ENCODE peak calls at places on chromosomes 4 and X, in six cellular contexts. One of them, this sample, is unnamed.

GRCh38 chr4:150986085-150986484 is 29.0 kb downstream of the LRBA start:
- DNase-seq in suprapubic skin: no peak
- DNase-seq in heart left ventricle: no peak
- DNase-seq in GM12892: no peak
- DNase-seq in IMR-90: no peak
- DNase-seq in lower leg skin: no peak
- DNase-seq in this sample: no peak

GRCh38 chrX:97666890-97667289 is 783.2 kb downstream of the RPA4 start:
- DNase-seq in suprapubic skin: no peak
- DNase-seq in heart left ventricle: no peak
- DNase-seq in GM12892: no peak
- DNase-seq in IMR-90: no peak
- DNase-seq in lower leg skin: no peak
- DNase-seq in this sample: no peak

GRCh38 chrX:132815643-132816042 is 142.8 kb downstream of the HS6ST2 start:
- DNase-seq in suprapubic skin: no peak
- DNase-seq in heart left ventricle: no peak
- DNase-seq in GM12892: no peak
- DNase-seq in IMR-90: no peak
- DNase-seq in lower leg skin: no peak
- DNase-seq in this sample: no peak

GRCh38 chrX:106481341-106481740 is 130.4 kb upstream of the RADX start:
- DNase-seq in suprapubic skin: no peak
- DNase-seq in heart left ventricle: peak
- DNase-seq in GM12892: no peak
- DNase-seq in IMR-90: peak
- DNase-seq in lower leg skin: no peak
- DNase-seq in this sample: no peak

GRCh38 chrX:97405031-97405685 is 521.5 kb downstream of the RPA4 start:
- DNase-seq in suprapubic skin: no peak
- DNase-seq in heart left ventricle: no peak
- DNase-seq in GM12892: no peak
- DNase-seq in IMR-90: peak
- DNase-seq in lower leg skin: no peak
- DNase-seq in this sample: no peak

GRCh38 chrX:107775000-107775733 is 420 bp downstream of the TSC22D3 start:
- DNase-seq in suprapubic skin: no peak
- DNase-seq in heart left ventricle: peak
- DNase-seq in GM12892: no peak
- DNase-seq in IMR-90: no peak
- DNase-seq in lower leg skin: no peak
- DNase-seq in this sample: no peak

GRCh38 chr4:78545275-78546246 is 6.0 kb upstream of the ANXA3 start:
- DNase-seq in suprapubic skin: no peak
- DNase-seq in heart left ventricle: peak
- DNase-seq in GM12892: no peak
- DNase-seq in IMR-90: peak
- DNase-seq in lower leg skin: no peak
- DNase-seq in this sample: no peak

GRCh38 chr4:176313596-176314341 is 6.0 kb upstream of the SPCS3 start:
- DNase-seq in suprapubic skin: no peak
- DNase-seq in heart left ventricle: no peak
- DNase-seq in GM12892: no peak
- DNase-seq in IMR-90: no peak
- DNase-seq in lower leg skin: no peak
- DNase-seq in this sample: no peak

GRCh38 chrX:15973299-15973698 is 118.7 kb upstream of the AP1S2 start:
- DNase-seq in suprapubic skin: no peak
- DNase-seq in heart left ventricle: peak
- DNase-seq in GM12892: no peak
- DNase-seq in IMR-90: peak
- DNase-seq in lower leg skin: no peak
- DNase-seq in this sample: no peak

GRCh38 chr4:61254406-61254805 is 54.3 kb downstream of the ADGRL3 start:
- DNase-seq in suprapubic skin: no peak
- DNase-seq in heart left ventricle: no peak
- DNase-seq in GM12892: no peak
- DNase-seq in IMR-90: no peak
- DNase-seq in lower leg skin: no peak
- DNase-seq in this sample: no peak

GRCh38 chr4:137510866-137511265 is 21.4 kb downstream of the PCDH18 start:
- DNase-seq in suprapubic skin: no peak
- DNase-seq in heart left ventricle: peak
- DNase-seq in GM12892: no peak
- DNase-seq in IMR-90: peak
- DNase-seq in lower leg skin: no peak
- DNase-seq in this sample: peak

GRCh38 chrX:106281383-106281782 is 113.3 kb downstream of the PWWP3B start:
- DNase-seq in suprapubic skin: no peak
- DNase-seq in heart left ventricle: no peak
- DNase-seq in GM12892: no peak
- DNase-seq in IMR-90: no peak
- DNase-seq in lower leg skin: no peak
- DNase-seq in this sample: no peak

GRCh38 chrX:133681416-133681815 is 266.1 kb upstream of the GPC4 start:
- DNase-seq in suprapubic skin: no peak
- DNase-seq in heart left ventricle: no peak
- DNase-seq in GM12892: no peak
- DNase-seq in IMR-90: no peak
- DNase-seq in lower leg skin: no peak
- DNase-seq in this sample: no peak

GRCh38 chr4:1765409-1766335 is 27.4 kb upstream of the FGFR3 start:
- DNase-seq in suprapubic skin: no peak
- DNase-seq in heart left ventricle: no peak
- DNase-seq in GM12892: no peak
- DNase-seq in IMR-90: no peak
- DNase-seq in lower leg skin: no peak
- DNase-seq in this sample: no peak

DNA sequence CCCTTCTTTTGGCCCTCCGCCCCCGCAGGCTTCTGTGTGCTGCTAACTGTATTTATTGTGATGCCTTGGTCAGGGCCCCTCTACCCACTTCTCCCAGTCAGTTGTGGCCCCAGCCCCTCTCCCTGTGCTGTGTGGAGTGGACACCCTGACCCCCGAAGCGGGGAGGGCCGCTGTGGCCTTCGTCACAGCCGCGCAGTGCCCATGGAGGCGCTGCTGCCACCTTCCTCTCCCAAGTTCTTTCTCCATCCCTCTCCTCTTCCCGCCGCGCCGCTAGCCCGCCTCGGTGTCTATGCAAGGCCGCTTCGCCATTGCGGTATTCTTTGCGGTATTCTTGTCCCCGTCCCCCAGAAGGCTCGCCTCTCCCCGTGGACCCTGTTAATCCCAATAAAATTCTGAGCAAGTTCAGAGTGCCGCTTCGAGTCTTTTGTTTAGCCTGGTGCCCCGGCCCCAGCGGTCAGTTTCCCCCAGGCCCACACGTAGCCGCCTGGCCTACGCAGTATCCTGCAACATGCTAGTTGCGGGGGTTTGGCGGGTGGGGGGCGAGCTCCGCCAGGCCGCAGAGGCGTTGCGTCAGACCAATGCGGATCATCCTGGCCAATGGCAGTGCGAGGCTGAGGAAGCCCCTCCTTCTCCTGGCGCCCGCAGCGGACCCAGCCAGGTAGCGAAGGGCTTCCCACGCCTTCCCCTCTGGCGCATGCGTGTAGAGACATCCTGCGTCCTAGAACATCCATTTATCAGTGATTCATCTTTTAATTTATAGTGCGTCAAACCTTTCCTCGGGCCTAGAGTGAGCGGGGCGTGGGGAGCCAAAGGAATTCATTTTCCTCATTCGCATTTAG is 5.6 kb upstream of the KANTR start:
- DNase-seq in suprapubic skin: peak
- DNase-seq in heart left ventricle: peak
- DNase-seq in GM12892: peak
- DNase-seq in IMR-90: peak
- DNase-seq in lower leg skin: peak
- DNase-seq in this sample: peak
- TF ChIP-seq POLR2A in suprapubic skin: no peak
- TF ChIP-seq POLR2A in heart left ventricle: no peak
- TF ChIP-seq POLR2A in GM12892: peak
- TF ChIP-seq POLR2A in IMR-90: peak
- TF ChIP-seq POLR2A in lower leg skin: no peak
- TF ChIP-seq POLR2A in this sample: peak

GRCh38 chrX:48833531-48834138 is 1.8 kb downstream of the PCSK1N start:
- DNase-seq in suprapubic skin: no peak
- DNase-seq in heart left ventricle: no peak
- DNase-seq in GM12892: no peak
- DNase-seq in IMR-90: no peak
- DNase-seq in lower leg skin: no peak
- DNase-seq in this sample: no peak

GRCh38 chrX:48834383-48834709 is 1.1 kb downstream of the PCSK1N start:
- DNase-seq in suprapubic skin: no peak
- DNase-seq in heart left ventricle: no peak
- DNase-seq in GM12892: no peak
- DNase-seq in IMR-90: no peak
- DNase-seq in lower leg skin: no peak
- DNase-seq in this sample: no peak

GRCh38 chrX:48831909-48832291 is 3.5 kb downstream of the PCSK1N start:
- DNase-seq in suprapubic skin: no peak
- DNase-seq in heart left ventricle: no peak
- DNase-seq in GM12892: no peak
- DNase-seq in IMR-90: no peak
- DNase-seq in lower leg skin: no peak
- DNase-seq in this sample: no peak

GRCh38 chrX:48831136-48831908 is 4.1 kb downstream of the PCSK1N start:
- DNase-seq in suprapubic skin: no peak
- DNase-seq in heart left ventricle: no peak
- DNase-seq in GM12892: no peak
- DNase-seq in IMR-90: no peak
- DNase-seq in lower leg skin: no peak
- DNase-seq in this sample: no peak

GRCh38 chrX:48835524-48836329 is at the start of gene PCSK1N:
- DNase-seq in suprapubic skin: no peak
- DNase-seq in heart left ventricle: no peak
- DNase-seq in GM12892: no peak
- DNase-seq in IMR-90: no peak
- DNase-seq in lower leg skin: no peak
- DNase-seq in this sample: no peak
- TF ChIP-seq POLR2A in suprapubic skin: no peak
- TF ChIP-seq POLR2A in heart left ventricle: no peak
- TF ChIP-seq POLR2A in GM12892: no peak
- TF ChIP-seq POLR2A in IMR-90: no peak
- TF ChIP-seq POLR2A in lower leg skin: no peak
- TF ChIP-seq POLR2A in this sample: no peak

GRCh38 chr4:31236635-31237173 is 516.5 kb downstream of the PCDH7 start:
- DNase-seq in suprapubic skin: no peak
- DNase-seq in heart left ventricle: no peak
- DNase-seq in GM12892: no peak
- DNase-seq in IMR-90: no peak
- DNase-seq in lower leg skin: no peak
- DNase-seq in this sample: no peak

GRCh38 chr4:31234494-31234893 is 514.3 kb downstream of the PCDH7 start:
- DNase-seq in suprapubic skin: no peak
- DNase-seq in heart left ventricle: no peak
- DNase-seq in GM12892: no peak
- DNase-seq in IMR-90: no peak
- DNase-seq in lower leg skin: no peak
- DNase-seq in this sample: no peak

GRCh38 chr4:31239886-31240285 is 519.7 kb downstream of the PCDH7 start:
- DNase-seq in suprapubic skin: no peak
- DNase-seq in heart left ventricle: no peak
- DNase-seq in GM12892: no peak
- DNase-seq in IMR-90: no peak
- DNase-seq in lower leg skin: no peak
- DNase-seq in this sample: no peak

GRCh38 chr4:31235961-31236360 is 515.8 kb downstream of the PCDH7 start:
- DNase-seq in suprapubic skin: no peak
- DNase-seq in heart left ventricle: no peak
- DNase-seq in GM12892: no peak
- DNase-seq in IMR-90: no peak
- DNase-seq in lower leg skin: no peak
- DNase-seq in this sample: no peak

DNA sequence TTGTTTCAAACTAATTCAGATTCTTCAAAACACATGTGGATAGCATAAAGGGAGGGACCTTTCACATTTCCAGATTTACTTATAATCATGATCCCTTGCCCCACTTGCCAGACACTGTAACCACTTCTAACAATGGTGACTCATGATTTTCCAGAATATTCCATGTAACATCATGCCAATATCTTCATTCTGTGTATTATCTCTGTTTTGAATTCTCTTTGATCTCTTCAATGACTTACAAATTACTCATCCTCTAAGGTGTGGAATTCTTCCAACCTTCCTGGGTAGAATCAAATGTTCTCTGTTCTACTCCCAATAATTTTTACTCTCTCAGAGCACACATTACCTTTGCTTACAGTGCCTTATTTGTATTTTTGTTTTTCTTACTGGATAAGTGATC is 517.1 kb downstream of the PCDH7 start:
- DNase-seq in suprapubic skin: no peak
- DNase-seq in heart left ventricle: no peak
- DNase-seq in GM12892: no peak
- DNase-seq in IMR-90: no peak
- DNase-seq in lower leg skin: no peak
- DNase-seq in this sample: no peak
- TF ChIP-seq POLR2A in suprapubic skin: no peak
- TF ChIP-seq POLR2A in heart left ventricle: no peak
- TF ChIP-seq POLR2A in GM12892: no peak
- TF ChIP-seq POLR2A in IMR-90: no peak
- TF ChIP-seq POLR2A in lower leg skin: no peak
- TF ChIP-seq POLR2A in this sample: no peak

GRCh38 chr4:154569584-154569983 is 6.8 kb downstream of the FGB start:
- DNase-seq in suprapubic skin: no peak
- DNase-seq in heart left ventricle: no peak
- DNase-seq in GM12892: no peak
- DNase-seq in IMR-90: no peak
- DNase-seq in lower leg skin: no peak
- DNase-seq in this sample: no peak

GRCh38 chr4:154569028-154569427 is 6.2 kb downstream of the FGB start:
- DNase-seq in suprapubic skin: no peak
- DNase-seq in heart left ventricle: no peak
- DNase-seq in GM12892: no peak
- DNase-seq in IMR-90: no peak
- DNase-seq in lower leg skin: no peak
- DNase-seq in this sample: no peak

GRCh38 chr4:154564311-154564710 is 1.5 kb downstream of the FGB start:
- DNase-seq in suprapubic skin: no peak
- DNase-seq in heart left ventricle: no peak
- DNase-seq in GM12892: no peak
- DNase-seq in IMR-90: no peak
- DNase-seq in lower leg skin: no peak
- DNase-seq in this sample: no peak

GRCh38 chr4:154565704-154566103 is 2.9 kb downstream of the FGB start:
- DNase-seq in suprapubic skin: no peak
- DNase-seq in heart left ventricle: no peak
- DNase-seq in GM12892: no peak
- DNase-seq in IMR-90: no peak
- DNase-seq in lower leg skin: no peak
- DNase-seq in this sample: no peak

DNA sequence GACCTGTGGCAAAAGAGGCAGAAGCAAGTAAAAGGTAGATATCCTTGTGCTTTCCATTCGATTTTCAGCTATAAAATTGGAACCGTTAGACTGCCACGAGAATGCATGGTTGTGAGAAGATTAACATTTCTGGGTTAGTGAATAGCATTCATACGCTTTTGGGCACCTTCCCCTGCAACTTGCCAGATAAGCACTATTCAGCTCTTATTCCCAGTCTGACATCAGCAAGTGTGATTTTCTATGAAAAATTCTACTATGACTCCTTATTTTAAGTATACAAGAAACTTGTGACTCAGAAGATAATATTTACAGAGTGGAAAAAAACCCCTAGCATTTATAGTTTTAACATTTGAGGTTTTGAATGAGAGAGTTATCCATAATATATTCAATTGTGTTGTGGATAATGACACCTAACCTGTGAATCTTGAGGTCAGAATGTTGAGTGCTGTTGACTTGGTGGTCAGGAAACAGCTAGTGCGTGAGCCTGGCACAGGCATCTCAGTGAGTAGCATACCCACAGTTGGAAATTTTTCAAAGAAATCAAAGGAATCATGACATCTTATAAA is 3.9 kb downstream of the FGB start:
- DNase-seq in suprapubic skin: no peak
- DNase-seq in heart left ventricle: no peak
- DNase-seq in GM12892: no peak
- DNase-seq in IMR-90: peak
- DNase-seq in lower leg skin: no peak
- DNase-seq in this sample: no peak
- TF ChIP-seq POLR2A in suprapubic skin: no peak
- TF ChIP-seq POLR2A in heart left ventricle: no peak
- TF ChIP-seq POLR2A in GM12892: no peak
- TF ChIP-seq POLR2A in IMR-90: no peak
- TF ChIP-seq POLR2A in lower leg skin: no peak
- TF ChIP-seq POLR2A in this sample: no peak

This sample was measured in ovary.